ENCODE peak calls at places on chromosomes 7 and 10, in five cellular contexts. W, B, N, Q and T are unnamed samples. For H3K27me3, the result is how much of the 10 kb centered on the place peaks cover.

GRCh38 chr10:97572214-97572989 is at the start of gene ANKRD2:
- DNase-seq in W (peak), B (peak), N (peak), Q (peak), T (peak)

GRCh38 chr10:121823993-121824463 is 103.8 kb downstream of the ATE1 start:
- DNase-seq in W (no peak), B (no peak), N (no peak), Q (no peak), T (no peak)

GRCh38 chr7:140209866-140210609 is 33.3 kb upstream of the KDM7A start:
- DNase-seq in W (no peak), B (no peak), N (no peak), Q (peak), T (peak)

GRCh38 chr7:158257001-158257400 is 330.6 kb downstream of the PTPRN2 start:
- DNase-seq in W (no peak), B (no peak), N (no peak), Q (no peak), T (no peak)

GRCh38 chr7:41878331-41879112 is 175.6 kb upstream of the INHBA start:
- DNase-seq in W (no peak), B (no peak), N (no peak), Q (no peak), T (no peak)

GRCh38 chr10:79602953-79603352 is 7.8 kb upstream of the SFTPA1 start:
- DNase-seq in W (no peak), B (no peak), N (no peak), Q (no peak), T (no peak)

GRCh38 chr10:10591682-10592412 is 425.8 kb upstream of the CELF2 start:
- DNase-seq in W (no peak), B (no peak), N (no peak), Q (no peak), T (no peak)

GRCh38 chr7:151408839-151409554 is 841 bp downstream of the WDR86 start:
- DNase-seq in W (peak), B (no peak), N (peak), Q (peak), T (peak)

GRCh38 chr10:3372284-3372683 is 199.7 kb upstream of the PITRM1 start:
- DNase-seq in W (no peak), B (no peak), N (no peak), Q (no peak), T (no peak)

GRCh38 chr10:112202561-112203241 is 19.1 kb upstream of the GPAM start:
- DNase-seq in W (no peak), B (no peak), N (no peak), Q (no peak), T (no peak)

GRCh38 chr10:3898821-3899220 is 113.8 kb upstream of the KLF6 start:
- DNase-seq in W (no peak), B (no peak), N (no peak), Q (no peak), T (no peak)

GRCh38 chr7:70132802-70133201 is 534.5 kb downstream of the AUTS2 start:
- DNase-seq in W (no peak), B (no peak), N (no peak), Q (no peak), T (no peak)

GRCh38 chr7:19091871-19092270 is 25.6 kb downstream of the TWIST1 start:
- DNase-seq in W (no peak), B (no peak), N (no peak), Q (no peak), T (no peak)

GRCh38 chr7:5491251-5492044 is 67.8 kb upstream of the TNRC18 start:
- DNase-seq in W (no peak), B (no peak), N (no peak), Q (peak), T (no peak)

GRCh38 chr10:118835682-118836326 is 81.0 kb upstream of the CACUL1 start:
- DNase-seq in W (no peak), B (peak), N (no peak), Q (no peak), T (peak)

GRCh38 chr7:14765731-14766130 is 136.8 kb downstream of the DGKB start:
- DNase-seq in W (no peak), B (no peak), N (no peak), Q (no peak), T (no peak)

GRCh38 chr10:26555719-26556368 is 117.7 kb downstream of the APBB1IP start:
- DNase-seq in W (no peak), B (peak), N (peak), Q (peak), T (peak)

GRCh38 chr7:142776206-142776844 is 5.6 kb downstream of the PRSS2 start:
- DNase-seq in W (no peak), B (no peak), N (no peak), Q (no peak), T (no peak)

GRCh38 chr10:72276013-72276387 is 2.3 kb downstream of the DDIT4 start:
- DNase-seq in W (no peak), B (no peak), N (peak), Q (no peak), T (peak)

GRCh38 chr7:1545417-1546246 is 10.4 kb downstream of the TMEM184A start:
- DNase-seq in W (no peak), B (no peak), N (no peak), Q (no peak), T (no peak)

GRCh38 chr7:47722126-47722525 is 140.2 kb upstream of the TNS3 start:
- DNase-seq in W (no peak), B (no peak), N (no peak), Q (no peak), T (no peak)

GRCh38 chr7:17965600-17965999 is 25.3 kb upstream of the SNX13 start:
- DNase-seq in W (no peak), B (no peak), N (no peak), Q (no peak), T (no peak)

GRCh38 chr10:33247221-33247907 is 87.1 kb downstream of the NRP1 start:
- DNase-seq in W (no peak), B (no peak), N (no peak), Q (no peak), T (no peak)

GRCh38 chr7:76037310-76037709 is 10.5 kb downstream of the STYXL1 start:
- DNase-seq in W (no peak), B (no peak), N (no peak), Q (peak), T (no peak)

GRCh38 chr10:92593553-92594046 is 670 bp downstream of the KIF11 start:
- DNase-seq in W (no peak), B (no peak), N (no peak), Q (no peak), T (no peak)

GRCh38 chr7:27395626-27396025 is 153.0 kb downstream of the EVX1 start:
- DNase-seq in W (no peak), B (no peak), N (no peak), Q (no peak), T (no peak)

GRCh38 chr7:117019786-117020604 is 66.7 kb downstream of the ST7 start:
- DNase-seq in W (peak), B (peak), N (no peak), Q (peak), T (peak)

GRCh38 chr10:36251068-36251467 is 609.0 kb upstream of the FZD8 start:
- DNase-seq in W (no peak), B (no peak), N (no peak), Q (no peak), T (no peak)

GRCh38 chr10:3424102-3424803 is 251.7 kb upstream of the PITRM1 start:
- DNase-seq in W (peak), B (no peak), N (no peak), Q (no peak), T (no peak)

GRCh38 chr10:95759233-95759826 is 3.4 kb downstream of the ENTPD1 start:
- DNase-seq in W (no peak), B (no peak), N (no peak), Q (no peak), T (no peak)

GRCh38 chr10:95756061-95756751 is at the start of gene ENTPD1:
- DNase-seq in W (no peak), B (no peak), N (no peak), Q (no peak), T (peak)

GRCh38 chr10:95756796-95757657 is 1.1 kb downstream of the ENTPD1 start:
- DNase-seq in W (no peak), B (no peak), N (no peak), Q (no peak), T (no peak)

GRCh38 chr10:95755511-95756004 is 405 bp upstream of the ENTPD1 start:
- DNase-seq in W (no peak), B (peak), N (peak), Q (peak), T (peak)

DNA sequence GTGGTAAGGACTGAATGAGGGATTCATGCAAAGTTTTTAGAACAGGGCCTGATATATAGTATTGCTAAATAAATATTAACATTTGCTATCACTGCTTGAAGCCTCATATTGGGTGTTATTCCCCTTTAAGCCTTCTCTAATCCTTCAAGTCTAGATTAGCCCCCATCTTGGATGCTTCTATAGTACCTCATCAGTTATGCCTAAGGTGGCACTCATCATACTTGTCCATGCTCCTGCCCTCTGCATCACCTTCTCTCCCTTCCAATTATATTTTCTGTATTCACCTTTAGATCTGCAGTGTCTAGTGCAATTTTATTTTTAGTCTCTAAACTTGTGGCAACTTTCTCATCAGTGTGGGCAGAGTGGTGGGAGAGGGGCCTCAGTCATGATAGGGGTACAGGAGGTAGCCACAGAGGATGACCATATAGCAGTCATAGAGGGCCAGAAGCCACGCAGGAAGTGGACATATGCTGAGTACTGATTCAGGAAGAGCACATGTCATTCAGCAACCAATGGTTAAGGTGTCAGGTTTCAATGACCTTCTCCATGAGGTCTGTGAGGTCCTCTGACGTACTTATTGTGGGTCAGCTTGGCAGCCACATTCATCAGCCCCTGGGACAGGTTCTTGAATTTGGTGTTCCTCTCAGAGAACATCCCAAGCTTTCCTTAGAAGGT is 2.5 kb downstream of the ENTPD1 start:
- DNase-seq in W (no peak), B (no peak), N (no peak), Q (no peak), T (peak)
- TF ChIP-seq POLR2A in W (no peak), B (no peak), N (no peak), Q (no peak), T (no peak)

DNA sequence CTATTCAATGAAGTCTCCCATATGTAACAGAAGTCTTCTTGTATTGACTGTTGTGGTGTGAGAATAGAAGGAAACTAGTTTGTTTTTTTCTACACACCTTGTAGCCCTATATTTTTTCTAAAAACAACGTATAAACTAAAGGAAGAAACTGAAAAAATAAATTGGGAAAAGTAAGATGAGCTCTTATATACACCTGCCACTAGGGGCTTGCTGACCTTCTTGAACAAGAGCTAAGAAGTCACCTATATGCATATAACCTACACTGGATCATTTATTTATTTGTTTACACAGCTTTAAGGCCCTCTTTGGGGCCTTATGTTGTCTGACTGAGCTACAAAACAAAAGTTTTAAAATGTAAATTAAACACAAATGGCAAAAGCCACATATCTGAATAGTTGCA is 383.0 kb downstream of the HPSE2 start:
- DNase-seq in W (no peak), B (no peak), N (no peak), Q (no peak), T (no peak)
- TF ChIP-seq CTCF in W (no peak), B (no peak), N (no peak), Q (no peak), T (no peak)

GRCh38 chr7:31073486-31074383 is 21.6 kb downstream of the ADCYAP1R1 start:
- DNase-seq in W (peak), B (no peak), N (peak), Q (peak), T (no peak)
- H3K27me3 ChIP-seq in W (under half), B (under half), N (under half), Q (under half), T (under half)

GRCh38 chr10:69472544-69472943 is 21.3 kb downstream of the TSPAN15 start:
- DNase-seq in W (no peak), B (no peak), N (no peak), Q (no peak), T (no peak)
- TF ChIP-seq POLR2A in W (no peak), B (no peak), N (no peak), Q (no peak), T (no peak)

DNA sequence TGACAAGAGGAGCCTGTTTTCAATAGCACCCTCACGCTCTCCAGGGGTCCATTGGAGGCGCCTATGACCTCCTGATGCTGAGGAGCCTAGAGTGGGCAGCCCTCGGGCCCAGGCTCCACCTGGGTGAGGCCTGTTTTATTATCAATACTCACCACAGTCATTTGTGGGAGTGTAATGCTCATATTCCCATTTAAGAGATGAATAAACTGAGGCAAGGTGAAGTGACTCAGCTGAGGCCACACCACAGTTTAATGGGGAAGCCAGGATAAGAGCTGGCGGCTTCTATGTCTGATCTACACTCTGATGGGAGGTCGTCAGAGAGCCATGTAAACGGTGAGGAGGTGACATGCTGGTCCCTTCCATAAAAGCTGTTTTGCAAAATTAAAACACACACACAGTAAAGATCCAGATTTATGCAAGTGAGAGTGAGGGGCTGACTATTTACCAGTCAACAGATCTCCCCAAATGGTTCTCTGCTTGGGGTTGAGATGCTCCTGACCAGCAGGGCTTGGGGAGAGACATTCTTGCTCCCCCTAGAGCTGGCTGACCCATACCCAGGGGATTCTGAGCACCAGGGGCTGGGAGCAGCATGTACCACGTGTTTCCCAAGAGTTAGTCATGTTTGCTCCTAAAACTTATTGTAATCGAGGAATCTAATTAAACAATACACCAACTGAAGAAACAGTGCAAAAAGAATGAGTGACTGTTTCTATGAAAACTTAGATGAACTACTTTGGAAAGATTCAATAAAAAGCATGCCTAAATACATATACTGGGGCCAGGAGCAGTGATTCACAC is 81.0 kb upstream of the INSIG1 start:
- DNase-seq in W (no peak), B (no peak), N (no peak), Q (peak), T (no peak)
- TF ChIP-seq CTCF in W (no peak), B (no peak), N (no peak), Q (no peak), T (no peak)